ENCODE peak calls at places on chromosomes 7 and 10, in five cellular contexts. B is memory B cell; H is GM04503; F is activated CD4-positive, alpha-beta T cell treated with anti-CD3 and anti-CD28 coated beads, Interleukin-2, amount 10 ng/mL, durations not matched to agents 24 days and 14 days; X is substantia nigra. C is an unnamed sample.
A peak's percentile ranks its signal among the peaks of the same experiment; 100 is the strongest.

GRCh38 chr10:43132796-43133195 is 5.4 kb upstream of the CSGALNACT2 start:
- DNase-seq in B (no peak), H (no peak), F (peak; percentile 55), X (no peak), C (no peak)

GRCh38 chr7:120996333-120996982 is 7.9 kb downstream of the CPED1 start:
- DNase-seq in B (no peak), H (peak; percentile 61), F (no peak), X (no peak), C (no peak)

GRCh38 chr7:64951250-64951848 is 39.5 kb downstream of the ZNF117 start:
- DNase-seq in B (peak; percentile 48), H (peak; percentile 11), F (peak; percentile 68), X (no peak), C (no peak)

GRCh38 chr7:52500796-52501195 is 534.6 kb upstream of the POM121L12 start:
- DNase-seq in B (no peak), H (no peak), F (no peak), X (no peak), C (no peak)

GRCh38 chr7:1843921-1844335 is 173.9 kb downstream of the ELFN1 start:
- DNase-seq in B (no peak), H (no peak), F (no peak), X (no peak), C (no peak)

GRCh38 chr7:135177021-135177696 is 6.7 kb upstream of the CYREN start:
- DNase-seq in B (no peak), H (no peak), F (no peak), X (no peak), C (no peak)

GRCh38 chr10:86258488-86258887 is 108.1 kb downstream of the GRID1 start:
- DNase-seq in B (no peak), H (no peak), F (no peak), X (peak; percentile 76), C (no peak)

GRCh38 chr7:109964780-109965179 is 1126.1 kb upstream of the LRRN3 start:
- DNase-seq in B (no peak), H (no peak), F (no peak), X (no peak), C (no peak)

GRCh38 chr7:83594076-83594475 is 54.9 kb downstream of the SEMA3E start:
- DNase-seq in B (no peak), H (no peak), F (no peak), X (no peak), C (no peak)